ENCODE peak calls at places on chromosomes 3 and 15, in five cellular contexts. H is spleen; O is NT2/D1; Z is CD4-positive, CD25-positive, alpha-beta regulatory T cell; B is fibroblast of lung. G is an unnamed sample.

GRCh38 chr3:9185701-9186100 is 63.7 kb downstream of the SRGAP3 start:
- DNase-seq in H (no peak), O (no peak), Z (no peak), B (no peak), G (no peak)

GRCh38 chr3:156551261-156551660 is 3.7 kb downstream of the SSR3 start:
- DNase-seq in H (no peak), O (no peak), Z (no peak), B (no peak), G (no peak)

GRCh38 chr15:56984681-56985515 is 66.5 kb downstream of the TCF12 start:
- DNase-seq in H (no peak), O (no peak), Z (no peak), B (peak; percentile 39), G (no peak)

GRCh38 chr15:53036641-53037040 is 246.5 kb upstream of the ONECUT1 start:
- DNase-seq in H (no peak), O (no peak), Z (no peak), B (no peak), G (no peak)

GRCh38 chr3:13042932-13043275 is 30.3 kb downstream of the IQSEC1 start:
- DNase-seq in H (no peak), O (no peak), Z (no peak), B (no peak), G (no peak)

GRCh38 chr15:91930092-91930491 is 76.6 kb downstream of the SLCO3A1 start:
- DNase-seq in H (no peak), O (no peak), Z (no peak), B (no peak), G (no peak)

GRCh38 chr3:42094128-42094527 is 3.0 kb downstream of the TRAK1 start:
- DNase-seq in H (peak; percentile 53), O (no peak), Z (no peak), B (no peak), G (no peak)

GRCh38 chr15:97955529-97955928 is 5.0 kb upstream of the ARRDC4 start:
- DNase-seq in H (no peak), O (no peak), Z (no peak), B (no peak), G (no peak)

GRCh38 chr3:133506215-133506901 is 67.1 kb upstream of the CDV3 start:
- DNase-seq in H (no peak), O (no peak), Z (peak; percentile 13), B (no peak), G (peak; percentile 42)

GRCh38 chr3:18415836-18416235 is 9.3 kb downstream of the SATB1 start:
- DNase-seq in H (no peak), O (no peak), Z (no peak), B (no peak), G (no peak)

GRCh38 chr15:85430406-85431204 is 50.2 kb downstream of the AKAP13 start:
- DNase-seq in H (no peak), O (no peak), Z (no peak), B (no peak), G (no peak)

GRCh38 chr3:119628390-119628789 is 30.7 kb downstream of the PLA1A start:
- DNase-seq in H (no peak), O (no peak), Z (no peak), B (no peak), G (peak; percentile 62)

GRCh38 chr15:42581272-42581730 is 5.9 kb downstream of the STARD9 start:
- DNase-seq in H (peak; percentile 97), O (peak; percentile 62), Z (peak; percentile 69), B (peak; percentile 61), G (peak; percentile 77)

GRCh38 chr15:56537881-56538280 is 72.9 kb upstream of the MNS1 start:
- DNase-seq in H (peak; percentile 86), O (no peak), Z (no peak), B (no peak), G (peak; percentile 59)

GRCh38 chr3:174541708-174542107 is 317.4 kb upstream of the NAALADL2 start:
- DNase-seq in H (no peak), O (no peak), Z (no peak), B (no peak), G (no peak)

GRCh38 chr15:70411464-70411863 is 313.7 kb upstream of the TLE3 start:
- DNase-seq in H (no peak), O (no peak), Z (no peak), B (no peak), G (no peak)

GRCh38 chr3:13879946-13880810 is at the start of gene WNT7A:
- DNase-seq in H (peak; percentile 81), O (no peak), Z (peak; percentile 37), B (no peak), G (peak; percentile 79)

GRCh38 chr3:39519554-39519953 is 52.1 kb downstream of the MOBP start:
- DNase-seq in H (no peak), O (no peak), Z (no peak), B (no peak), G (no peak)

GRCh38 chr15:48563944-48564343 is 81.6 kb downstream of the FBN1 start:
- DNase-seq in H (no peak), O (no peak), Z (no peak), B (no peak), G (no peak)

GRCh38 chr15:68264282-68264681 is 13.3 kb upstream of the FEM1B start:
- DNase-seq in H (no peak), O (no peak), Z (no peak), B (no peak), G (no peak)

GRCh38 chr3:192915306-192915705 is 2.4 kb downstream of the MB21D2 start:
- DNase-seq in H (no peak), O (peak; percentile 40), Z (no peak), B (peak; percentile 55), G (no peak)

GRCh38 chr3:151226088-151226563 is 23.1 kb upstream of the GPR171 start:
- DNase-seq in H (no peak), O (no peak), Z (no peak), B (peak; percentile 72), G (no peak)

GRCh38 chr15:37774961-37775360 is 159.5 kb upstream of the TMCO5A start:
- DNase-seq in H (no peak), O (no peak), Z (no peak), B (no peak), G (no peak)

GRCh38 chr3:185084883-185085282 is 68.0 kb downstream of the C3orf70 start:
- DNase-seq in H (no peak), O (no peak), Z (no peak), B (no peak), G (no peak)

GRCh38 chr15:36356978-36357582 is 222.3 kb upstream of the CDIN1 start:
- DNase-seq in H (no peak), O (no peak), Z (no peak), B (peak; percentile 90), G (no peak)

GRCh38 chr3:31157028-31157694 is 262.7 kb upstream of the GADL1 start:
- DNase-seq in H (no peak), O (no peak), Z (no peak), B (no peak), G (no peak)

GRCh38 chr3:146431240-146431639 is 38.1 kb downstream of the PLSCR2 start:
- DNase-seq in H (no peak), O (no peak), Z (no peak), B (peak; percentile 61), G (no peak)

GRCh38 chr3:20622304-20622703 is 436.3 kb upstream of the SGO1 start:
- DNase-seq in H (no peak), O (no peak), Z (no peak), B (peak; percentile 26), G (no peak)

DNA sequence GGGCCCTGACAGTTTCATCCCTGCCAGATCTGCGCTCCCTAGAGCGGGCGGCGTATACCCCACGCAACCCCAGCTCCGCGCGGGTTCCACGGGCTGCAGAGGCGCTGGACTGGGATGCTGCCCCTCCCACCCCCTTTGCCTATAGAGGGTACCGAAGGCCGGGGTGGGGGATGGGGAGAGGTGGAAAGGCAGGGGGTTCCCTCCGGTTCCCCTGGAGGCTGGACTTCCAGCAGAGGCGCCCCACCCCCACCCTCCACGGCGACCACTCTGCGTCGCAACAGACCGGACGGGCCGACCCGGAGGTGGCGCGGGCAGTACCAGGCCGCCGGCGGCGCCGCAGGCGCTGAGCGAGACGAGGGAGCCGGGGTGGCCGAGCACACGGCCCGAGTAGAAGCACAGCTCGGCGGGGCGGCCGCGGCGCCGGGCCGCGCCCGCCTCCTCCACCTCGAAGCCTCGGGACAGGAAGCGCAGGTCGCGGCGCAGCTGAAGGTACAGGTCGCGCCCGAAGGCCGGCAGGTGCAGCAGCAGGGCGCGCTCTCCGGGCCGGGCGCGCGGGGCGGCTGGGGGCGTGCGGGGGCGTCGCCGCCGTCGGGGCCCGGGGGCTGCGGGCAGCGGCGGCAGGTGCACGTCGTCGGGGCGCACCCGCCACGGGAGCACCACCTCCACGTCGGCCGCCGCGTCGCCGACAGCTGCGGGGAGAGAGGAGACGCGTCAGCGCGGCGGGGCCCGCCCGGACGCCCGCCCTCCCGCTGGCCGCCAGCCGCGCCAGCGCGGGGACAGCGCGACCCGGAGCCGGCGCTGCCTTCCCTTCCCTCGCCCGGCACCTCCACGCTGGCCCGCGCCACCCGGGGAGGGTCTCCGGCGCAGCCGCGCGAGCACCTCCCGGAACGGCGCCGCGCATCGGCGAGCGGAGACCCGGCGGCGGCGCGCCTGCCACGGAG is 784 bp downstream of the ADAMTS17 start:
- DNase-seq in H (peak; percentile 85), O (no peak), Z (peak; percentile 27), B (no peak), G (no peak)
- H3K4me3 ChIP-seq in H (peak overlapping the region; percentile 72), O (peak overlapping the region; percentile 68), Z (no peak overlapping the region), B (no peak overlapping the region), G (peak overlapping the region; percentile 79)

GRCh38 chr3:98921957-98922356 is 20.5 kb upstream of the DCBLD2 start:
- DNase-seq in H (no peak), O (no peak), Z (no peak), B (no peak), G (no peak)
- H3K4me1 ChIP-seq in H (no peaks in the 10 kb centered on the region), O (no peaks in the 10 kb centered on the region), Z (no peaks in the 10 kb centered on the region), B (peaks cover 2% of the 10 kb centered on the region), G (no peaks in the 10 kb centered on the region)

DNA sequence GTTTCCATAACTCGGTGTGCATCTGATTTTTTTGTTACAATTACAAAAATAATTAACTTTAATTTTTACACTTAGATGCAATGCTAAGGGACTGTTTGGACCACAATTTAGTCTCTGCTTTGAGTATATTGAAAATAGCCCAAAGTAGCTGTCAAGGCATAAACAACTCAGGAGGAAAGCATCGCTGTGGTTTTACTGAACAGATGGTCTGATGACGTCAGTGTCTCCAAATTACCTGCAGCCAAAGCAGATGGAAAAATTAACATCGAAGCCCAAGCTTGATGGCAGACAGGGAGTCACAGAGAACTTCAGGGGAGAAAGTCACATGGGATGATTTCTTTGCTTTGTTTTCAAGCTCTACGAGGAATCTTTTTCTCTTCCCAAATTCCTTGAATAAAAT is 83.1 kb upstream of the PLCL2 start:
- DNase-seq in H (no peak), O (no peak), Z (no peak), B (no peak), G (peak; percentile 57)
- H3K4me3 ChIP-seq in H (no peak overlapping the region), O (no peak overlapping the region), Z (no peak overlapping the region), B (no peak overlapping the region), G (no peak overlapping the region)

GRCh38 chr15:65903296-65904073 is 34.2 kb downstream of the RAB11A start:
- DNase-seq in H (no peak), O (peak; percentile 44), Z (no peak), B (peak; percentile 43), G (no peak)

GRCh38 chr15:65904301-65904700 is 35.0 kb downstream of the RAB11A start:
- DNase-seq in H (no peak), O (no peak), Z (no peak), B (peak; percentile 29), G (no peak)

GRCh38 chr15:65908876-65909275 is 39.6 kb downstream of the RAB11A start:
- DNase-seq in H (no peak), O (no peak), Z (no peak), B (no peak), G (no peak)

GRCh38 chr15:65909831-65910230 is 40.5 kb downstream of the RAB11A start:
- DNase-seq in H (no peak), O (no peak), Z (no peak), B (no peak), G (no peak)

GRCh38 chr15:65906396-65906795 is 37.1 kb downstream of the RAB11A start:
- DNase-seq in H (no peak), O (no peak), Z (no peak), B (no peak), G (no peak)
- H3K4me1 ChIP-seq in H (peaks cover 3% of the 10 kb centered on the region), O (peaks cover 9% of the 10 kb centered on the region), Z (no peaks in the 10 kb centered on the region), B (no peaks in the 10 kb centered on the region), G (peaks cover 5% of the 10 kb centered on the region)